ENCODE peak calls at places on chromosomes 12 and 14, in ten cellular contexts. D is NCI-H1436; O is left lobe of liver; H is HuH-7; C is stimulated activated CD4-positive, alpha-beta T cell treated with anti-CD3 and anti-CD28 coated beads, TNF-alpha, amount 100 ng/mL, for 4 hours; N is OCI-LY7; R is GDM1; E is CD8-positive, alpha-beta T cell; U is stimulated activated naive CD4-positive, alpha-beta T cell; Q is HS-5. I is an unnamed sample.

GRCh38 chr14:75215520-75215919 is 39.1 kb upstream of the TMED10 start:
- DNase-seq in D (no peak), O (no peak), H (no peak), C (no peak), N (no peak), R (no peak), E (no peak), U (no peak), Q (no peak), I (no peak)

GRCh38 chr12:97275261-97276197 is 187.1 kb upstream of the RMST start:
- DNase-seq in D (no peak), O (no peak), H (no peak), C (no peak), N (no peak), R (no peak), E (no peak), U (no peak), Q (no peak), I (no peak)

GRCh38 chr12:100845095-100845494 is 50.5 kb downstream of the ANO4 start:
- DNase-seq in D (no peak), O (no peak), H (no peak), C (no peak), N (peak; percentile 9), R (no peak), E (no peak), U (no peak), Q (no peak), I (no peak)

GRCh38 chr12:47078733-47079364 is 572 bp upstream of the PCED1B start:
- DNase-seq in D (peak; percentile 22), O (no peak), H (peak; percentile 56), C (peak; percentile 7), N (no peak), R (no peak), E (peak; percentile 56), U (peak; percentile 9), Q (no peak), I (peak; percentile 39)

GRCh38 chr12:122227341-122227740 is 1.5 kb upstream of the DIABLO start:
- DNase-seq in D (peak; percentile 67), O (no peak), H (no peak), C (no peak), N (no peak), R (no peak), E (peak; percentile 66), U (no peak), Q (no peak), I (peak; percentile 49)

GRCh38 chr14:97179573-97179972 is 382.4 kb downstream of the VRK1 start:
- DNase-seq in D (no peak), O (no peak), H (no peak), C (no peak), N (no peak), R (peak; percentile 15), E (no peak), U (no peak), Q (no peak), I (no peak)

GRCh38 chr12:26845057-26845666 is 12.2 kb upstream of the ITPR2 start:
- DNase-seq in D (no peak), O (peak; percentile 66), H (peak; percentile 45), C (no peak), N (no peak), R (no peak), E (peak; percentile 31), U (no peak), Q (no peak), I (no peak)

GRCh38 chr12:89351489-89352241 is 636 bp downstream of the DUSP6 start:
- DNase-seq in D (no peak), O (peak; percentile 64), H (no peak), C (peak; percentile 13), N (peak; percentile 58), R (no peak), E (peak; percentile 44), U (peak; percentile 51), Q (no peak), I (peak; percentile 38)

GRCh38 chr12:69024907-69025306 is 91.9 kb upstream of the CPM start:
- DNase-seq in D (no peak), O (no peak), H (no peak), C (no peak), N (no peak), R (no peak), E (no peak), U (no peak), Q (no peak), I (no peak)

GRCh38 chr14:32354716-32355115 is 25.6 kb downstream of the AKAP6 start:
- DNase-seq in D (no peak), O (peak; percentile 46), H (no peak), C (no peak), N (no peak), R (no peak), E (no peak), U (no peak), Q (no peak), I (no peak)

GRCh38 chr14:53004976-53005375 is 54.1 kb upstream of the FERMT2 start:
- DNase-seq in D (no peak), O (no peak), H (no peak), C (no peak), N (no peak), R (no peak), E (no peak), U (no peak), Q (no peak), I (no peak)

GRCh38 chr12:122729583-122730214 is 945 bp downstream of the HCAR1 start:
- DNase-seq in D (no peak), O (no peak), H (no peak), C (no peak), N (no peak), R (no peak), E (no peak), U (no peak), Q (no peak), I (no peak)

GRCh38 chr14:100294213-100294962 is 11.9 kb downstream of the SLC25A29 start:
- DNase-seq in D (no peak), O (no peak), H (no peak), C (no peak), N (peak; percentile 26), R (no peak), E (no peak), U (no peak), Q (no peak), I (no peak)

GRCh38 chr12:118853634-118854033 is 127.7 kb upstream of the SRRM4 start:
- DNase-seq in D (no peak), O (no peak), H (no peak), C (no peak), N (peak; percentile 4), R (no peak), E (no peak), U (no peak), Q (no peak), I (no peak)

GRCh38 chr12:6946033-6946919 is 2.5 kb downstream of the C12orf57 start:
- DNase-seq in D (peak; percentile 85), O (peak; percentile 97), H (peak; percentile 96), C (no peak), N (peak; percentile 80), R (no peak), E (peak; percentile 67), U (peak; percentile 54), Q (no peak), I (no peak)

GRCh38 chr14:100883789-100884101 is 19.8 kb downstream of the RTL1 start:
- DNase-seq in D (no peak), O (no peak), H (no peak), C (no peak), N (no peak), R (no peak), E (no peak), U (no peak), Q (no peak), I (no peak)

GRCh38 chr14:89251066-89251465 is 166.0 kb downstream of the FOXN3 start:
- DNase-seq in D (no peak), O (no peak), H (no peak), C (no peak), N (no peak), R (no peak), E (no peak), U (no peak), Q (no peak), I (no peak)

GRCh38 chr14:60862283-60862682 is 118.6 kb downstream of the TRMT5 start:
- DNase-seq in D (peak; percentile 22), O (no peak), H (no peak), C (no peak), N (no peak), R (no peak), E (no peak), U (no peak), Q (no peak), I (no peak)

GRCh38 chr12:81492131-81492720 is 266.9 kb downstream of the PPFIA2 start:
- DNase-seq in D (no peak), O (no peak), H (no peak), C (no peak), N (no peak), R (no peak), E (no peak), U (no peak), Q (no peak), I (no peak)

GRCh38 chr12:25372969-25373368 is 122.2 kb upstream of the KRAS start:
- DNase-seq in D (no peak), O (no peak), H (no peak), C (no peak), N (no peak), R (no peak), E (no peak), U (no peak), Q (no peak), I (no peak)

GRCh38 chr14:67440513-67440912 is 28.5 kb upstream of the PLEK2 start:
- DNase-seq in D (no peak), O (no peak), H (no peak), C (no peak), N (no peak), R (no peak), E (no peak), U (no peak), Q (no peak), I (no peak)

I was measured in T-cell.